ENCODE peak calls at places on chromosome 2, in four cellular contexts. K is heart left ventricle, H is fibroblast of lung, X is hepatocyte. P is an unnamed sample. For H3K27me3 and H3K36me3, the result is how much of the 10 kb centered on the place peaks cover.

GRCh38 chr2:71482055-71482454 is 28.7 kb downstream of the DYSF start:
- DNase-seq in K (no peak), H (no peak), X (no peak), P (no peak)

GRCh38 chr2:72149556-72150156 is 2.0 kb upstream of the CYP26B1 start:
- DNase-seq in K (no peak), H (peak), X (no peak), P (peak)

GRCh38 chr2:231761735-231762134 is 19.3 kb downstream of the PDE6D start:
- DNase-seq in K (no peak), H (no peak), X (no peak), P (no peak)

GRCh38 chr2:70357076-70358071 is 55.5 kb upstream of the FAM136A start:
- DNase-seq in K (no peak), H (peak), X (no peak), P (peak)

GRCh38 chr2:9975805-9976447 is 24.4 kb downstream of the GRHL1 start:
- DNase-seq in K (no peak), H (peak), X (peak), P (peak)

GRCh38 chr2:152298754-152299153 is 36.2 kb upstream of the FMNL2 start:
- DNase-seq in K (no peak), H (peak), X (no peak), P (no peak)

GRCh38 chr2:32009479-32010256 is 1.1 kb downstream of the MEMO1 start:
- DNase-seq in K (peak), H (peak), X (peak), P (peak)

GRCh38 chr2:219205981-219206441 is 571 bp upstream of the ZFAND2B start:
- DNase-seq in K (no peak), H (no peak), X (no peak), P (no peak)

GRCh38 chr2:186780701-186781316 is 68.2 kb downstream of the ZSWIM2 start:
- DNase-seq in K (no peak), H (peak), X (peak), P (no peak)

GRCh38 chr2:42886921-42887320 is 94.5 kb upstream of the HAAO start:
- DNase-seq in K (no peak), H (peak), X (no peak), P (no peak)

GRCh38 chr2:233470007-233470687 is 96.4 kb downstream of the USP40 start:
- DNase-seq in K (peak), H (no peak), X (no peak), P (no peak)

GRCh38 chr2:70767699-70768584 is at the start of gene ADD2:
- DNase-seq in K (peak), H (peak), X (peak), P (no peak)

GRCh38 chr2:151381266-151381665 is 23.9 kb downstream of the TNFAIP6 start:
- DNase-seq in K (no peak), H (peak), X (no peak), P (no peak)

GRCh38 chr2:409523-409922 is 121.6 kb upstream of the ALKAL2 start:
- DNase-seq in K (no peak), H (no peak), X (no peak), P (no peak)

GRCh38 chr2:164613321-164613982 is 7.8 kb downstream of the GRB14 start:
- DNase-seq in K (no peak), H (no peak), X (no peak), P (no peak)

GRCh38 chr2:197972017-197972416 is 167.6 kb downstream of the PLCL1 start:
- DNase-seq in K (peak), H (peak), X (peak), P (no peak)

GRCh38 chr2:95289251-95289650 is 7.9 kb upstream of the KCNIP3 start:
- DNase-seq in K (no peak), H (no peak), X (no peak), P (no peak)

GRCh38 chr2:128808462-128809255 is 490.0 kb upstream of the HS6ST1 start:
- DNase-seq in K (no peak), H (peak), X (peak), P (no peak)

GRCh38 chr2:54936766-54937165 is 113.5 kb downstream of the RTN4 start:
- DNase-seq in K (no peak), H (no peak), X (no peak), P (no peak)

GRCh38 chr2:96164459-96165184 is 19.4 kb upstream of the DUSP2 start:
- DNase-seq in K (no peak), H (no peak), X (no peak), P (no peak)

GRCh38 chr2:32425719-32426141 is 68.9 kb downstream of the BIRC6 start:
- DNase-seq in K (no peak), H (peak), X (no peak), P (peak)

GRCh38 chr2:229980440-229981184 is 58.3 kb downstream of the FBXO36 start:
- DNase-seq in K (peak), H (peak), X (peak), P (no peak)

GRCh38 chr2:192148620-192149321 is 46.0 kb downstream of the TMEFF2 start:
- DNase-seq in K (no peak), H (peak), X (no peak), P (peak)

GRCh38 chr2:31129835-31130561 is 8.2 kb downstream of the GALNT14 start:
- DNase-seq in K (no peak), H (no peak), X (no peak), P (no peak)

GRCh38 chr2:239499989-239500914 is 99.4 kb upstream of the HDAC4 start:
- DNase-seq in K (no peak), H (peak), X (no peak), P (no peak)

GRCh38 chr2:159044804-159045286 is 76.4 kb downstream of the TANC1 start:
- DNase-seq in K (peak), H (peak), X (no peak), P (no peak)

GRCh38 chr2:200359552-200359951 is 53.1 kb downstream of the SPATS2L start:
- DNase-seq in K (no peak), H (no peak), X (no peak), P (no peak)

GRCh38 chr2:9325428-9325827 is 97.9 kb downstream of the ITGB1BP1 start:
- DNase-seq in K (no peak), H (no peak), X (no peak), P (no peak)

DNA sequence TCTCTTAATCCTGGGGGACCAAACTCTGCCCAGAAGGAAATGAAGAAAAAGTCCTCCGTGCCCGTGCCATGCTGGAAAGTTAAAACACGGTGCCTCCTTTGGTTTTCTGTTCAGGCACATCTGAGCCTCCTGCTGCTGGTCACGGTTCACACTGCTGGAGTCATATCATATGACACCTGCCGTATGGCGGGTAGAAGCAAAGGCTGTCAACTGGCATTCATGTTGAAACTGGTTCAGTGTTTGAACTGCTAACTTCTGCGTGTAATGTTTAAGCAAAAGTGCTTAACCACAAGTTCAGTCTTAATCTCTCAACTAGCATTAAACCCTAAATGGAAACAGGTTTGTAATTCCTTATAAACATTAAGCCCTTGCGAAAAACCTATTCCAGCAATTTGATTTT is 3.1 kb downstream of the STK39 start:
- DNase-seq in K (peak), H (no peak), X (peak), P (no peak)
- H3K4me3 ChIP-seq in K (no peak), H (no peak), X (no peak), P (no peak)

DNA sequence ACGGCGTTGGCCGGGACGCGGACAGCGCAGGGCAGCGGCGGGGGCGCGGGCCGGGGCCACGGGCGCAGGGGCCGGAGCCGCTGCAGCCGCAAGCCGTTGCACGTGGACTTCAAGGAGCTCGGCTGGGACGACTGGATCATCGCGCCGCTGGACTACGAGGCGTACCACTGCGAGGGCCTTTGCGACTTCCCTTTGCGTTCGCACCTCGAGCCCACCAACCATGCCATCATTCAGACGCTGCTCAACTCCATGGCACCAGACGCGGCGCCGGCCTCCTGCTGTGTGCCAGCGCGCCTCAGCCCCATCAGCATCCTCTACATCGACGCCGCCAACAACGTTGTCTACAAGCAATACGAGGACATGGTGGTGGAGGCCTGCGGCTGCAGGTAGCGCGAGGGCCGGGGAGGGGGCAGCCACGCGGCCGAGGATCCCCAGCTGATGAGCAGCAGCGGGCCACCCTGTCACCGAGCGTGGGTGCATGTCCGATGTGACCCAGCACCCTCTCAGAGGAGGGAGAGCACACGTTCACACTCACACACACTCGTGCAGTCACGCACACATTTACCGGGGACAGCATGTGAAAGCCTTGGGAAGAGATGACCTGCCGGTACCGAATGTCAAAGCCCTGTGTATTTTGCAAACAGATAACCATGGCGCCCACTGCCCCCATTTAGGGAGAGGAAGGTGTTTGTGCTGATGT is 4.2 kb downstream of the GDF7 start:
- DNase-seq in K (no peak), H (no peak), X (no peak), P (no peak)
- H3K27me3 ChIP-seq in K (half or more), H (half or more), X (half or more), P (under half)

DNA sequence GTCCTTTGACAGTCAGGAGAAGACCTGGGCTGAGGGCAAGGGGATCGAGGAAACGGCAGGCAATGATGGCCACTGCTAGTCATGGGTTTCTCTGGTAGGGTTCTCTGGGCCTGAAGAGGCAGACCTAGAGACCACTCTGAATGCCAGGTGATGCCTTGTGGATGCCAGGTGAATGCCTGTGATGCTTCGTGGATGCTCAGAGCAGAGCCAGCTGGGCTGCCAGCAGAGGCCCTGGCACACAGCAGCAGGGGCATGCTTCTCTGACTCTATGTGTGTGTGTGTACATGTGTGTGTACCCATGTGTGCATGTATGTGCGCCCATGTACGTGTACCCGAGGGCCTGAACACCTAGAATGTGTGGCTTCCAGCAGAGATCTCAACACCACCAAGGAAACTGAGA is 172.0 kb downstream of the TNS1 start:
- DNase-seq in K (peak), H (no peak), X (no peak), P (no peak)
- H3K36me3 ChIP-seq in K (half or more), H (under half), X (under half), P (under half)

DNA sequence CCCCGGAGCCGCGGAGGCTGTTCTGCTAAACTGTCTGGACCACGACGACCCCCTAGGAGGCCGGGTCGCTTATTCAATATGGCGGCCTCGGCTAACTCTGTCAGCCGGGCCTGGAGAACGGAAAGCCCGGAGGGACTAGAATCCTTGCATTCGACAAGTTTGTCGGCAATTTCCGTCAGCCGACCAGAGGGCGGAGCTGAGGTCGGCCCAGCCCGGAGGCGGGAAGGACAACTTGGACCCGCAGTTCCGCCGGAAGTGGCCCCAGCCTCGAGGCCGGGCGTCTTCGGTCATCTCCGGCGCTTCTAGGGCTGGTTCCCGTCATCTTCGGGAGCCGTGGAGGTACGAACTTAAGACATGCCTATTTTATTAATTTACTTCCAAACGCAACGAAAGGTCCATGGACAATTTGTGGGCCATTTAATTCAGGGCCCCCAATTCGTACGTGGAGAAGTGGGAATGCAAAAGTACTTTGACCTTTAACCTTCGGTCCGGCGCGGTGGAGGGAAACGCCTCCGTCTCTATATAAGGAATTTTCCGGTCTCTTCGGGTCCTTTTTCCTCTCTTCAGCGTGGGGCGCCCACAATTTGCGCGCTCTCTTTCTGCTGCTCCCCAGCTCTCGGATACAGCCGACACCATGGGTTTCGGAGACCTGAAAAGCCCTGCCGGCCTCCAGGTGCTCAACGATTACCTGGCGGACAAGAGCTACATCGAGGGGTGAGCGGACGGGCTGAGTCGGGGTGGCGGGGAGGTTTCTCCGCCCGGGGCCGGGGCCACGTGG is at the start of the genes EEF1B2 and NDUFS1:
- DNase-seq in K (peak), H (peak), X (peak), P (peak)
- H3K4me3 ChIP-seq in K (peak), H (peak), X (peak), P (peak)

GRCh38 chr2:26597197-26597596 is 44.0 kb downstream of the CIB4 start:
- DNase-seq in K (no peak), H (no peak), X (no peak), P (no peak)

GRCh38 chr2:26598336-26599006 is 42.7 kb downstream of the CIB4 start:
- DNase-seq in K (no peak), H (no peak), X (no peak), P (peak)

GRCh38 chr2:26591619-26592505 is 49.3 kb downstream of the CIB4 start:
- DNase-seq in K (no peak), H (no peak), X (no peak), P (no peak)

GRCh38 chr2:26590960-26591618 is 50.1 kb downstream of the CIB4 start:
- DNase-seq in K (no peak), H (no peak), X (no peak), P (no peak)

GRCh38 chr2:26595146-26595545 is 46.0 kb downstream of the CIB4 start:
- DNase-seq in K (no peak), H (no peak), X (no peak), P (no peak)
- H3K27me3 ChIP-seq in K (under half), H (under half), X (under half), P (half or more)

GRCh38 chr2:26190369-26190768 is 17.5 kb downstream of the GAREM2 start:
- DNase-seq in K (no peak), H (no peak), X (no peak), P (no peak)

GRCh38 chr2:26196683-26197418 is 24.0 kb downstream of the GAREM2 start:
- DNase-seq in K (no peak), H (no peak), X (no peak), P (no peak)

GRCh38 chr2:26195006-26195961 is 22.4 kb downstream of the GAREM2 start:
- DNase-seq in K (no peak), H (peak), X (no peak), P (no peak)

GRCh38 chr2:26191316-26192159 is 18.6 kb downstream of the GAREM2 start:
- DNase-seq in K (no peak), H (no peak), X (no peak), P (no peak)

GRCh38 chr2:26193578-26194231 is 20.8 kb downstream of the GAREM2 start:
- DNase-seq in K (no peak), H (no peak), X (no peak), P (no peak)
- H3K36me3 ChIP-seq in K (half or more), H (under half), X (under half), P (half or more)

P was measured in SJSA1.